ENCODE peak calls at places on chromosomes 12 and 14, in five cellular contexts. W, M, Z, I and K are unnamed samples.

GRCh38 chr14:54438703-54439102 is 2.5 kb downstream of the CNIH1 start:
- DNase-seq in Z (no peak), W (no peak), M (no peak), I (no peak), K (no peak)

GRCh38 chr12:66514581-66514980 is 164.3 kb downstream of the GRIP1 start:
- DNase-seq in Z (peak; percentile 8), I (no peak), W (peak; percentile 11), M (no peak), K (no peak)

GRCh38 chr12:103956515-103957027 is 9.1 kb upstream of the TDG start:
- DNase-seq in Z (no peak), M (no peak), I (no peak), W (no peak), K (peak; percentile 45)

GRCh38 chr12:51329742-51330141 is 5.8 kb upstream of the BIN2 start:
- DNase-seq in I (no peak), W (no peak), M (no peak), Z (no peak), K (no peak)

GRCh38 chr14:99035712-99036593 is 236.0 kb downstream of the BCL11B start:
- DNase-seq in I (peak; percentile 86), Z (peak; percentile 75), W (peak; percentile 55), M (peak; percentile 86), K (peak; percentile 24)

GRCh38 chr14:68695326-68695768 is 97.5 kb downstream of the ZFP36L1 start:
- DNase-seq in M (no peak), Z (peak; percentile 100), W (peak; percentile 98), I (no peak), K (no peak)

GRCh38 chr12:65895759-65896656 is 71.7 kb downstream of the HMGA2 start:
- DNase-seq in M (peak; percentile 89), I (no peak), W (peak; percentile 61), Z (peak; percentile 51), K (peak; percentile 64)

GRCh38 chr14:65396082-65396910 is 16.2 kb upstream of the FUT8 start:
- DNase-seq in M (no peak), I (no peak), W (no peak), Z (no peak), K (no peak)

GRCh38 chr12:40730281-40730680 is 38.0 kb downstream of the CNTN1 start:
- DNase-seq in I (no peak), M (no peak), W (no peak), Z (no peak), K (no peak)

GRCh38 chr12:1047898-1048660 is 57.1 kb downstream of the ERC1 start:
- DNase-seq in M (no peak), Z (peak; percentile 10), W (no peak), I (no peak), K (no peak)

GRCh38 chr12:75683220-75683619 is 171.8 kb upstream of the KRR1 start:
- DNase-seq in M (no peak), Z (no peak), I (no peak), W (no peak), K (no peak)

GRCh38 chr14:101353422-101353821 is 207.9 kb upstream of the DIO3 start:
- DNase-seq in Z (no peak), I (no peak), W (no peak), M (no peak), K (no peak)

GRCh38 chr12:96250119-96250685 is 56.0 kb downstream of the ELK3 start:
- DNase-seq in M (no peak), W (no peak), Z (no peak), I (no peak), K (no peak)

GRCh38 chr12:79634957-79635471 is 55.8 kb downstream of the PAWR start:
- DNase-seq in I (no peak), Z (peak; percentile 83), M (peak; percentile 67), W (peak; percentile 23), K (no peak)

GRCh38 chr12:2273288-2273687 is 220.5 kb downstream of the CACNA1C start:
- DNase-seq in I (no peak), W (peak; percentile 40), M (peak; percentile 24), Z (peak; percentile 90), K (peak; percentile 45)

GRCh38 chr12:49703647-49704137 is 3.5 kb downstream of the FMNL3 start:
- DNase-seq in M (no peak), Z (peak; percentile 56), I (no peak), W (peak; percentile 44), K (no peak)

GRCh38 chr12:12349711-12350665 is at the start of gene MANSC1:
- DNase-seq in M (peak; percentile 81), Z (peak; percentile 34), W (no peak), I (peak; percentile 94), K (peak; percentile 84)

GRCh38 chr14:69079188-69079742 is 73.7 kb downstream of the DCAF5 start:
- DNase-seq in I (no peak), W (peak; percentile 88), Z (peak; percentile 83), M (no peak), K (no peak)

GRCh38 chr14:69137456-69138188 is 15.3 kb downstream of the DCAF5 start:
- DNase-seq in Z (peak; percentile 27), W (peak; percentile 16), M (no peak), I (no peak), K (no peak)

GRCh38 chr12:76674669-76675315 is 89.1 kb upstream of the ZDHHC17 start:
- DNase-seq in W (no peak), Z (no peak), M (no peak), I (no peak), K (no peak)

GRCh38 chr12:16407332-16407731 is 59.9 kb downstream of the MGST1 start:
- DNase-seq in W (no peak), I (no peak), M (no peak), Z (no peak), K (no peak)

GRCh38 chr12:52524898-52525591 is 4.9 kb upstream of the KRT5 start:
- DNase-seq in M (no peak), Z (no peak), I (no peak), W (no peak), K (no peak)

GRCh38 chr12:100163416-100164152 is 20.9 kb upstream of the BLTP3B start:
- DNase-seq in W (peak; percentile 34), Z (peak; percentile 48), M (peak; percentile 93), I (peak; percentile 93), K (no peak)
- H3K4me3 ChIP-seq in W (peak overlapping the region; percentile 25), Z (peak overlapping the region; percentile 39), M (peak overlapping the region; percentile 33), I (no peak overlapping the region), K (no peak overlapping the region)

GRCh38 chr14:103089386-103090335 is 4.9 kb upstream of the EXOC3L4 start:
- DNase-seq in Z (no peak), M (no peak), I (peak; percentile 67), W (no peak), K (no peak)

GRCh38 chr14:103091883-103092222 is 2.7 kb upstream of the EXOC3L4 start:
- DNase-seq in M (no peak), I (no peak), W (no peak), Z (no peak), K (no peak)

GRCh38 chr14:103090481-103091020 is 4.0 kb upstream of the EXOC3L4 start:
- DNase-seq in M (no peak), W (no peak), I (peak; percentile 48), Z (no peak), K (no peak)

GRCh38 chr14:103088921-103089320 is 4.9 kb downstream of the LBHD2 start:
- DNase-seq in I (peak; percentile 67), M (no peak), Z (no peak), W (no peak), K (no peak)

DNA sequence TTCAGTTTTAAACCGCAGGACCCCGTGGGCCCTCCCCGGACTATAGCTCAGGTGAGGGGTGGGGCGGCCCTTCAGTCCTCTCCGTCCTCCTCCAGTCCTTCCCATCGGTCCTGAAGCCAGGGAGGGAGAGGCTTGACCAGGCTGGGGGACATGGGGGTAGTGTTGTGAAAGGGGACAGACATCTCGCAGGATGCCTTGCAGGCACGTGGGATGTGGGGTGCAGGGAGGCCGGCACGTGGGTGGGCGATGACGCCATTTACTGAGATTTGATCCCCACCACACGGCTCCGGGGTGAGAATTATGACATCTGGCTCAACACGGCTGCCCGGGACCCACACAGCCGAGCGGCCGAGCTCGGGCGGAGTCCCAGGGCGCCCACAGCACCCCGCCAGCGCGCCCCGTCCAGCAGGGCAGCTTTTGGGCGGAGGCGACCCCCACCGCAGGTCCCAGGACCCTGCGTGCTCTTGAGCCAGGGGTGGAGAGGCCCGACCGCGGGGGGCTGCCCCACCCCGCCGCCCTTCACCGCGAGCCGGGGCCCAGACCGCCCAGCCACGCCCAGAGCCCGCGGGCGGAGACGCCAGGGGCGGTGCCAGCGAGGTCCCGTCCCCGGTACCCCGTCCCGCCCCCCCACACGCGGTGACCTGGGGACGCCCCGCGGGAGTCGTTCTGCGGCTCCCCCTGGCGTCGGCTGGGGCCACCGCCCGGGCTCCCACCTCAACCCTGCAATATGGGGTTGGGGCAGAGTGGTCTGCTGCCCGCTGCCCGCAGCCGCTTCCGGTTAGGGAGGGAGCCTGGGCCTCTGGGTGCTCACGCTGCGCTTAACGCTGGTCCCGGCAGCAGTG is 3.3 kb upstream of the EXOC3L4 start:
- DNase-seq in W (peak; percentile 71), I (peak; percentile 90), M (peak; percentile 84), Z (peak; percentile 14), K (peak; percentile 66)
- TF ChIP-seq CTCF in W (peak; percentile 39), I (peak; percentile 45), M (peak; percentile 63), Z (peak; percentile 42), K (no peak)

GRCh38 chr12:94807951-94808350 is 157.6 kb upstream of the TMCC3 start:
- DNase-seq in Z (no peak), W (no peak), I (no peak), M (no peak), K (no peak)

GRCh38 chr12:94806617-94807016 is 156.3 kb upstream of the TMCC3 start:
- DNase-seq in Z (no peak), W (peak; percentile 77), M (no peak), I (no peak), K (no peak)

GRCh38 chr12:94802796-94803195 is 152.4 kb upstream of the TMCC3 start:
- DNase-seq in M (no peak), I (no peak), W (no peak), Z (no peak), K (no peak)

GRCh38 chr12:94803939-94804338 is 153.6 kb upstream of the TMCC3 start:
- DNase-seq in Z (no peak), W (no peak), I (no peak), M (no peak), K (no peak)

DNA sequence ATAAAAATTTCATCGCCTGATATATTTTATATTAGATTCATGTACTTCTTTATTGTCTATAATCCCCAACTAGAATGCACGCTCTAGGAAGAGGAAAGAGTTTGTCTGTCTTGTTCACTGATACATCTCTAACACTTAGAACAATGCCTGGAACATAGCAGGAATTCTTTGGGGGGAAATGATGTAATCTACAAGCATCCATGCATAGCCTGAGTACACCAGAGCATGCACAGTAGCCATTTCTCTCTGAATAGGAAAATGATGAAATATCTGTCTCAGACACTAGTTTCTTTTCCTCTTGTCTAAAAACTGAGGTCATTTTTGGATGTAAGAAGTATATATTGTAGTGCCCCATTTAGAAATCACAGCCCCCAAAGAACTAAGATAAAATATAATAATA is 155.4 kb upstream of the TMCC3 start:
- DNase-seq in Z (peak; percentile 84), I (no peak), M (peak; percentile 21), W (peak; percentile 68), K (peak; percentile 12)
- H3K4me3 ChIP-seq in Z (no peak overlapping the region), I (no peak overlapping the region), M (no peak overlapping the region), W (no peak overlapping the region), K (no peak overlapping the region)

GRCh38 chr12:43312991-43313505 is 239.0 kb downstream of the ADAMTS20 start:
- DNase-seq in M (no peak), I (no peak), W (no peak), Z (no peak), K (no peak)

GRCh38 chr12:43308776-43309175 is 243.2 kb downstream of the ADAMTS20 start:
- DNase-seq in I (no peak), W (no peak), M (no peak), Z (no peak), K (no peak)

GRCh38 chr12:43307126-43307525 is 244.9 kb downstream of the ADAMTS20 start:
- DNase-seq in M (no peak), W (no peak), Z (no peak), I (no peak), K (no peak)

GRCh38 chr12:43309845-43310405 is 242.1 kb downstream of the ADAMTS20 start:
- DNase-seq in Z (no peak), W (peak; percentile 89), I (no peak), M (no peak), K (no peak)

GRCh38 chr12:43310596-43310995 is 241.4 kb downstream of the ADAMTS20 start:
- DNase-seq in M (no peak), W (no peak), I (no peak), Z (no peak), K (no peak)
- TF ChIP-seq CTCF in M (no peak), W (no peak), I (no peak), Z (no peak), K (no peak)